ENCODE peak calls at places on chromosome 9, in seven cellular contexts. One of them, this sample, is unnamed.

GRCh38 chr9:77092536-77092935 is 73.1 kb downstream of the FOXB2 start:
- DNase-seq in effector CD4-positive, alpha-beta T cell: no peak
- DNase-seq in D341Med: no peak
- DNase-seq in GM19239: no peak
- DNase-seq in iPS-NIHi11: peak
- DNase-seq in H54: no peak
- DNase-seq in NCI-H1694: no peak
- DNase-seq in this sample: no peak

GRCh38 chr9:137685035-137685885 is 66.5 kb downstream of the EHMT1 start:
- DNase-seq in H54: no peak
- DNase-seq in effector CD4-positive, alpha-beta T cell: no peak
- DNase-seq in GM19239: no peak
- DNase-seq in iPS-NIHi11: no peak
- DNase-seq in NCI-H1694: no peak
- DNase-seq in D341Med: no peak
- DNase-seq in this sample: no peak

GRCh38 chr9:38036359-38037084 is 32.5 kb downstream of the SHB start:
- DNase-seq in NCI-H1694: no peak
- DNase-seq in D341Med: no peak
- DNase-seq in iPS-NIHi11: no peak
- DNase-seq in effector CD4-positive, alpha-beta T cell: no peak
- DNase-seq in GM19239: no peak
- DNase-seq in H54: no peak
- DNase-seq in this sample: no peak

GRCh38 chr9:136805207-136805740 is 2.5 kb upstream of the RABL6 start:
- DNase-seq in D341Med: no peak
- DNase-seq in GM19239: no peak
- DNase-seq in NCI-H1694: no peak
- DNase-seq in iPS-NIHi11: no peak
- DNase-seq in effector CD4-positive, alpha-beta T cell: no peak
- DNase-seq in H54: no peak
- DNase-seq in this sample: no peak

GRCh38 chr9:69898714-69899209 is 78.1 kb downstream of the CFAP95 start:
- DNase-seq in H54: peak
- DNase-seq in D341Med: no peak
- DNase-seq in GM19239: no peak
- DNase-seq in NCI-H1694: no peak
- DNase-seq in iPS-NIHi11: no peak
- DNase-seq in effector CD4-positive, alpha-beta T cell: no peak
- DNase-seq in this sample: no peak

GRCh38 chr9:89431930-89432725 is 65.8 kb downstream of the SEMA4D start:
- DNase-seq in H54: no peak
- DNase-seq in D341Med: no peak
- DNase-seq in NCI-H1694: no peak
- DNase-seq in effector CD4-positive, alpha-beta T cell: no peak
- DNase-seq in iPS-NIHi11: no peak
- DNase-seq in GM19239: no peak
- DNase-seq in this sample: no peak

GRCh38 chr9:14797442-14797841 is 74.9 kb upstream of the CER1 start:
- DNase-seq in D341Med: no peak
- DNase-seq in effector CD4-positive, alpha-beta T cell: no peak
- DNase-seq in iPS-NIHi11: no peak
- DNase-seq in GM19239: no peak
- DNase-seq in NCI-H1694: no peak
- DNase-seq in H54: no peak
- DNase-seq in this sample: no peak

GRCh38 chr9:131420913-131421312 is 27.0 kb downstream of the PRRC2B start:
- DNase-seq in GM19239: no peak
- DNase-seq in NCI-H1694: no peak
- DNase-seq in H54: no peak
- DNase-seq in D341Med: no peak
- DNase-seq in iPS-NIHi11: no peak
- DNase-seq in effector CD4-positive, alpha-beta T cell: no peak
- DNase-seq in this sample: no peak

GRCh38 chr9:81150016-81150625 is 539.2 kb downstream of the TLE1 start:
- DNase-seq in GM19239: no peak
- DNase-seq in effector CD4-positive, alpha-beta T cell: no peak
- DNase-seq in NCI-H1694: no peak
- DNase-seq in iPS-NIHi11: no peak
- DNase-seq in D341Med: no peak
- DNase-seq in H54: no peak
- DNase-seq in this sample: peak

GRCh38 chr9:106846847-106847246 is 16.1 kb upstream of the ZNF462 start:
- DNase-seq in D341Med: no peak
- DNase-seq in NCI-H1694: no peak
- DNase-seq in GM19239: no peak
- DNase-seq in H54: peak
- DNase-seq in effector CD4-positive, alpha-beta T cell: no peak
- DNase-seq in iPS-NIHi11: no peak
- DNase-seq in this sample: no peak

GRCh38 chr9:110623462-110624025 is 44.0 kb upstream of the SVEP1 start:
- DNase-seq in NCI-H1694: peak
- DNase-seq in GM19239: peak
- DNase-seq in H54: peak
- DNase-seq in iPS-NIHi11: peak
- DNase-seq in effector CD4-positive, alpha-beta T cell: no peak
- DNase-seq in D341Med: peak
- DNase-seq in this sample: peak

GRCh38 chr9:112696461-112696860 is 21.5 kb downstream of the INIP start:
- DNase-seq in GM19239: no peak
- DNase-seq in D341Med: no peak
- DNase-seq in iPS-NIHi11: no peak
- DNase-seq in effector CD4-positive, alpha-beta T cell: no peak
- DNase-seq in H54: no peak
- DNase-seq in NCI-H1694: no peak
- DNase-seq in this sample: no peak

GRCh38 chr9:87601175-87601574 is 103.5 kb downstream of the DAPK1 start:
- DNase-seq in H54: no peak
- DNase-seq in effector CD4-positive, alpha-beta T cell: no peak
- DNase-seq in NCI-H1694: no peak
- DNase-seq in GM19239: no peak
- DNase-seq in iPS-NIHi11: peak
- DNase-seq in D341Med: no peak
- DNase-seq in this sample: no peak

GRCh38 chr9:90477535-90477934 is 165.1 kb downstream of the DIRAS2 start:
- DNase-seq in GM19239: no peak
- DNase-seq in H54: no peak
- DNase-seq in D341Med: no peak
- DNase-seq in iPS-NIHi11: no peak
- DNase-seq in effector CD4-positive, alpha-beta T cell: no peak
- DNase-seq in NCI-H1694: no peak
- DNase-seq in this sample: no peak

GRCh38 chr9:111825468-111826145 is 30.9 kb upstream of the SHOC1 start:
- DNase-seq in H54: peak
- DNase-seq in effector CD4-positive, alpha-beta T cell: no peak
- DNase-seq in D341Med: no peak
- DNase-seq in NCI-H1694: no peak
- DNase-seq in iPS-NIHi11: no peak
- DNase-seq in GM19239: no peak
- DNase-seq in this sample: no peak

GRCh38 chr9:4788703-4789102 is 4.0 kb upstream of the RCL1 start:
- DNase-seq in effector CD4-positive, alpha-beta T cell: no peak
- DNase-seq in NCI-H1694: no peak
- DNase-seq in D341Med: no peak
- DNase-seq in GM19239: no peak
- DNase-seq in H54: no peak
- DNase-seq in iPS-NIHi11: no peak
- DNase-seq in this sample: no peak

GRCh38 chr9:114303977-114304376 is 18.9 kb upstream of the ORM1 start:
- DNase-seq in NCI-H1694: no peak
- DNase-seq in iPS-NIHi11: no peak
- DNase-seq in GM19239: no peak
- DNase-seq in effector CD4-positive, alpha-beta T cell: no peak
- DNase-seq in H54: no peak
- DNase-seq in D341Med: no peak
- DNase-seq in this sample: no peak

GRCh38 chr9:136732446-136733178 is 10.1 kb downstream of the LCN10 start:
- DNase-seq in H54: no peak
- DNase-seq in iPS-NIHi11: no peak
- DNase-seq in GM19239: no peak
- DNase-seq in D341Med: no peak
- DNase-seq in NCI-H1694: no peak
- DNase-seq in effector CD4-positive, alpha-beta T cell: no peak
- DNase-seq in this sample: no peak

GRCh38 chr9:112647596-112647995 is 70.3 kb downstream of the INIP start:
- DNase-seq in iPS-NIHi11: no peak
- DNase-seq in NCI-H1694: no peak
- DNase-seq in D341Med: no peak
- DNase-seq in GM19239: no peak
- DNase-seq in H54: no peak
- DNase-seq in effector CD4-positive, alpha-beta T cell: no peak
- DNase-seq in this sample: no peak

GRCh38 chr9:3023449-3023848 is 179.6 kb upstream of the PUM3 start:
- DNase-seq in H54: no peak
- DNase-seq in GM19239: no peak
- DNase-seq in D341Med: no peak
- DNase-seq in NCI-H1694: no peak
- DNase-seq in effector CD4-positive, alpha-beta T cell: no peak
- DNase-seq in iPS-NIHi11: no peak
- DNase-seq in this sample: no peak

GRCh38 chr9:127224883-127225739 is 39.5 kb upstream of the GARNL3 start:
- DNase-seq in iPS-NIHi11: peak
- DNase-seq in H54: peak
- DNase-seq in NCI-H1694: peak
- DNase-seq in effector CD4-positive, alpha-beta T cell: peak
- DNase-seq in D341Med: peak
- DNase-seq in GM19239: peak
- DNase-seq in this sample: peak

GRCh38 chr9:133115604-133116345 is 5.3 kb downstream of the RALGDS start:
- DNase-seq in effector CD4-positive, alpha-beta T cell: peak
- DNase-seq in GM19239: peak
- DNase-seq in iPS-NIHi11: no peak
- DNase-seq in H54: peak
- DNase-seq in D341Med: no peak
- DNase-seq in NCI-H1694: no peak
- DNase-seq in this sample: no peak

GRCh38 chr9:107422189-107422802 is 67.3 kb downstream of the KLF4 start:
- DNase-seq in GM19239: no peak
- DNase-seq in NCI-H1694: peak
- DNase-seq in D341Med: peak
- DNase-seq in iPS-NIHi11: peak
- DNase-seq in H54: peak
- DNase-seq in effector CD4-positive, alpha-beta T cell: no peak
- DNase-seq in this sample: no peak

GRCh38 chr9:21679432-21679831 is 123.0 kb upstream of the MTAP start:
- DNase-seq in GM19239: no peak
- DNase-seq in D341Med: no peak
- DNase-seq in NCI-H1694: no peak
- DNase-seq in iPS-NIHi11: no peak
- DNase-seq in effector CD4-positive, alpha-beta T cell: no peak
- DNase-seq in H54: no peak
- DNase-seq in this sample: no peak

GRCh38 chr9:95341262-95342011 is 23.9 kb upstream of the FANCC start:
- DNase-seq in effector CD4-positive, alpha-beta T cell: no peak
- DNase-seq in GM19239: no peak
- DNase-seq in NCI-H1694: no peak
- DNase-seq in iPS-NIHi11: no peak
- DNase-seq in D341Med: no peak
- DNase-seq in H54: no peak
- DNase-seq in this sample: no peak

GRCh38 chr9:136693490-136694162 is 6.4 kb upstream of the AGPAT2 start:
- DNase-seq in iPS-NIHi11: peak
- DNase-seq in D341Med: no peak
- DNase-seq in GM19239: no peak
- DNase-seq in NCI-H1694: no peak
- DNase-seq in H54: peak
- DNase-seq in effector CD4-positive, alpha-beta T cell: no peak
- DNase-seq in this sample: no peak

GRCh38 chr9:4894076-4894475 is 91.0 kb upstream of the JAK2 start:
- DNase-seq in iPS-NIHi11: no peak
- DNase-seq in effector CD4-positive, alpha-beta T cell: no peak
- DNase-seq in NCI-H1694: no peak
- DNase-seq in D341Med: no peak
- DNase-seq in GM19239: no peak
- DNase-seq in H54: no peak
- DNase-seq in this sample: no peak

GRCh38 chr9:16030513-16031185 is 477.8 kb downstream of the CCDC171 start:
- DNase-seq in iPS-NIHi11: peak
- DNase-seq in GM19239: no peak
- DNase-seq in H54: peak
- DNase-seq in effector CD4-positive, alpha-beta T cell: no peak
- DNase-seq in NCI-H1694: no peak
- DNase-seq in D341Med: no peak
- DNase-seq in this sample: no peak

GRCh38 chr9:109894921-109895758 is 115.1 kb downstream of the PALM2AKAP2 start:
- DNase-seq in D341Med: no peak
- DNase-seq in iPS-NIHi11: no peak
- DNase-seq in GM19239: no peak
- DNase-seq in H54: no peak
- DNase-seq in NCI-H1694: no peak
- DNase-seq in effector CD4-positive, alpha-beta T cell: no peak
- DNase-seq in this sample: no peak

GRCh38 chr9:96009690-96010477 is 134.4 kb downstream of the ERCC6L2 start:
- DNase-seq in GM19239: no peak
- DNase-seq in H54: no peak
- DNase-seq in iPS-NIHi11: no peak
- DNase-seq in NCI-H1694: no peak
- DNase-seq in D341Med: no peak
- DNase-seq in effector CD4-positive, alpha-beta T cell: peak
- DNase-seq in this sample: no peak

GRCh38 chr9:31582071-31582470 is 802.4 kb upstream of the ACO1 start:
- DNase-seq in GM19239: no peak
- DNase-seq in effector CD4-positive, alpha-beta T cell: no peak
- DNase-seq in iPS-NIHi11: no peak
- DNase-seq in D341Med: no peak
- DNase-seq in NCI-H1694: no peak
- DNase-seq in H54: no peak
- DNase-seq in this sample: peak

GRCh38 chr9:5587024-5587423 is 41.9 kb upstream of the RIC1 start:
- DNase-seq in D341Med: no peak
- DNase-seq in iPS-NIHi11: no peak
- DNase-seq in effector CD4-positive, alpha-beta T cell: no peak
- DNase-seq in H54: peak
- DNase-seq in NCI-H1694: no peak
- DNase-seq in GM19239: no peak
- DNase-seq in this sample: no peak

GRCh38 chr9:126367646-126368419 is 41.2 kb downstream of the MVB12B start:
- DNase-seq in H54: no peak
- DNase-seq in D341Med: peak
- DNase-seq in NCI-H1694: no peak
- DNase-seq in effector CD4-positive, alpha-beta T cell: no peak
- DNase-seq in iPS-NIHi11: no peak
- DNase-seq in GM19239: no peak
- DNase-seq in this sample: no peak

This sample was measured in NCI-H446.